ENCODE peak calls at places on chromosomes 16 and 17, in nine cellular contexts. H is mucosa of descending colon, S is pancreas, N is PC-3, L is GM12865, X is fibroblast of lung, A is fibroblast of mammary gland, J is heart right ventricle, F is dorsolateral prefrontal cortex. O is an unnamed sample.

GRCh38 chr17:28046034-28046825 is 3.8 kb downstream of the NLK start:
- DNase-seq in H (no peak), S (no peak), N (no peak), L (peak), X (peak), A (no peak), J (no peak), F (no peak), O (no peak)

GRCh38 chr17:31310260-31310659 is 3.6 kb downstream of the EVI2B start:
- DNase-seq in H (no peak), S (no peak), N (no peak), L (peak), X (no peak), A (no peak), J (no peak), F (no peak), O (no peak)

GRCh38 chr16:51224317-51224716 is 73.2 kb upstream of the SALL1 start:
- DNase-seq in H (no peak), S (no peak), N (no peak), L (no peak), X (no peak), A (no peak), J (no peak), F (no peak), O (no peak)

GRCh38 chr17:63911657-63912100 is 621 bp upstream of the CSHL1 start:
- DNase-seq in H (no peak), S (peak), N (peak), L (peak), X (peak), A (no peak), J (peak), F (no peak), O (peak)

GRCh38 chr17:8382880-8383142 is 182 bp downstream of the RPL26 start:
- DNase-seq in H (no peak), S (no peak), N (no peak), L (no peak), X (no peak), A (no peak), J (no peak), F (no peak), O (no peak)

GRCh38 chr17:48625502-48626201 is 506 bp downstream of the HOXB9 start:
- DNase-seq in H (peak), S (peak), N (peak), L (peak), X (no peak), A (no peak), J (no peak), F (no peak), O (no peak)

GRCh38 chr16:57514371-57514770 is 22.0 kb downstream of the CCDC102A start:
- DNase-seq in H (no peak), S (no peak), N (no peak), L (no peak), X (no peak), A (no peak), J (no peak), F (no peak), O (no peak)

GRCh38 chr16:78611318-78611717 is 511.9 kb downstream of the WWOX start:
- DNase-seq in H (no peak), S (no peak), N (no peak), L (no peak), X (no peak), A (no peak), J (no peak), F (no peak), O (no peak)

GRCh38 chr16:3020247-3020603 is at the start of gene TNFRSF12A:
- DNase-seq in H (peak), S (peak), N (peak), L (peak), X (peak), A (peak), J (peak), F (no peak), O (peak)

GRCh38 chr16:3017262-3017805 is 649 bp downstream of the CLDN6 start:
- DNase-seq in H (no peak), S (no peak), N (no peak), L (no peak), X (no peak), A (no peak), J (no peak), F (no peak), O (no peak)

GRCh38 chr16:3019594-3020246 is 448 bp upstream of the TNFRSF12A start:
- DNase-seq in H (no peak), S (no peak), N (no peak), L (no peak), X (no peak), A (no peak), J (no peak), F (no peak), O (no peak)

GRCh38 chr16:3015865-3016521 is 2.0 kb downstream of the CLDN6 start:
- DNase-seq in H (no peak), S (no peak), N (no peak), L (no peak), X (no peak), A (no peak), J (no peak), F (no peak), O (no peak)

GRCh38 chr16:3017806-3018506 is at the start of gene CLDN6:
- DNase-seq in H (peak), S (peak), N (no peak), L (no peak), X (no peak), A (no peak), J (no peak), F (no peak), O (no peak)
- H3K4me3 ChIP-seq in H (no peak), S (no peak), N (no peak), L (no peak), X (no peak), A (no peak), J (no peak), F (no peak), O (no peak)

GRCh38 chr17:67779098-67779672 is 46.1 kb upstream of the BPTF start:
- DNase-seq in H (peak), S (no peak), N (peak), L (peak), X (peak), A (peak), J (peak), F (no peak), O (peak)

GRCh38 chr17:67784364-67785121 is 40.8 kb upstream of the BPTF start:
- DNase-seq in H (no peak), S (no peak), N (no peak), L (peak), X (no peak), A (no peak), J (peak), F (no peak), O (no peak)

GRCh38 chr17:67785526-67785925 is 39.8 kb upstream of the BPTF start:
- DNase-seq in H (no peak), S (no peak), N (no peak), L (no peak), X (no peak), A (no peak), J (no peak), F (no peak), O (no peak)

DNA sequence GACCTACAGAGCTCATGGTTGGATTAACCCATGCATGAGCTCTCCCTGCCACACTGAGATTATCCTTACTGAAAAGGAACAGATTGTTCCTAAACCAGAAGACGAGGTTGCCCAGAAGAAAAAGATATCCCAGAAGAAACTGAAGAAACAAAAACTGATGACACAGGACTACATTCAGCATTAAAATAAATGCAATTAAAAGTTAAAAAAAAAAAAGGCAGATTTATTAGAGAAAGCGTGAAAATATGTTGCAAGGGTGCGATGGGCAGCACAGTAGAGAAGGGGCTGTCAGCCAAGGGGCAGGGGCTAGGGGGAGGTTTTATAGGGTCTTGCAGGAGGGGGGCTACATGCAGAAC is 40.2 kb upstream of the BPTF start:
- DNase-seq in H (no peak), S (peak), N (no peak), L (no peak), X (no peak), A (no peak), J (no peak), F (no peak), O (no peak)
- TF ChIP-seq CTCF in H (no peak), S (no peak), N (no peak), L (no peak), X (no peak), A (no peak), J (no peak), F (no peak), O (no peak)

GRCh38 chr17:60652484-60653247 is 25.0 kb upstream of the BCAS3 start:
- DNase-seq in H (no peak), S (no peak), N (no peak), L (peak), X (no peak), A (no peak), J (no peak), F (no peak), O (no peak)
- H3K4me3 ChIP-seq in H (no peak), S (no peak), N (no peak), L (no peak), X (no peak), A (no peak), J (no peak), F (no peak), O (no peak)

GRCh38 chr16:21656795-21657768 is 4.7 kb upstream of the IGSF6 start:
- DNase-seq in H (no peak), S (no peak), N (peak), L (peak), X (peak), A (peak), J (peak), F (no peak), O (peak)
- TF ChIP-seq CTCF in H (peak), S (peak), N (peak), L (peak), X (peak), A (peak), J (peak), F (peak), O (peak)

DNA sequence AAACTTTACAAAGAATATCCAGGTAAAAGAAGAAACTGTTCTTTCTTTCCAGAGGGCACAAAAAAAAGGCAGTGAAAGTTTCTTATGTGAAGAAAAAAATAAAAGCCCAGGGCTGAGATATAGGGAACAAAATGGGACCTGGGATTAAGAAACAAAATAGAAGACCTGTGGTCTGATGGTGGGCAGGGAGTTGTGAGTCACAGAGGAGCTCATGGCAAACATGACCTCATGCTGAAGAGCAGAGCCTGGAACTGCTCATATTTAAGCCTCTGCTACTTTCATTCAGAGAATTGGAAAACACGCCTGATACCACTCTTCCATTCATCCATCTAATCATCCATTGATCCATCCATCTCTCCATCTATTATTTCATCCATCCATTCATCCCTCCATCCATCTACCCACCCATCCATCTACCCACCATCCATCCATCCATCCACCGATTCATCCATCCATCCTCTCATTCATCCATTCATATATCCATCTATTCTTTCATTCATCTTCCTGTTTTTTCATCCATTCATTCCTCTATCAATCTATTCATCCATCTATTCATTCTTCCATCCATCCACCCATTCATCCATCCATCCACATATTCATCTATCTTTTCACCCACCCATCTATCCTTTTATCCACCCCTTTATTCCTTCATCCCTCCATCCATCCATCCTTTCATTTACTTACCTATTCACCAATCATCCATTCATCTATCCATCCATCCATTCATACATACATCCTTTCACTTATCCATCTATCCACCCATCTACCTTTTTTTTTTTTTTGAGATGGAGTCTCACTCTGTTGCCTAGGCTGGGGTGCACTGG is 30.0 kb downstream of the WFDC1 start:
- DNase-seq in H (no peak), S (no peak), N (no peak), L (no peak), X (peak), A (peak), J (no peak), F (no peak), O (no peak)
- H3K4me3 ChIP-seq in H (no peak), S (no peak), N (no peak), L (no peak), X (no peak), A (no peak), J (no peak), F (no peak), O (no peak)

GRCh38 chr16:21710938-21711337 is 47.2 kb downstream of the OTOA start:
- DNase-seq in H (no peak), S (no peak), N (no peak), L (no peak), X (no peak), A (no peak), J (no peak), F (no peak), O (peak)
- TF ChIP-seq CTCF in H (no peak), S (no peak), N (no peak), L (no peak), X (no peak), A (no peak), J (no peak), F (no peak), O (no peak)

GRCh38 chr17:37842401-37842800 is 81.8 kb upstream of the TBC1D3K start:
- DNase-seq in H (no peak), S (no peak), N (no peak), L (no peak), X (no peak), A (no peak), J (no peak), F (no peak), O (no peak)

GRCh38 chr17:37844977-37845293 is 79.3 kb upstream of the TBC1D3K start:
- DNase-seq in H (no peak), S (no peak), N (no peak), L (no peak), X (no peak), A (no peak), J (no peak), F (no peak), O (no peak)

GRCh38 chr17:37841232-37841631 is 83.0 kb upstream of the TBC1D3K start:
- DNase-seq in H (no peak), S (no peak), N (no peak), L (no peak), X (no peak), A (no peak), J (no peak), F (no peak), O (no peak)

GRCh38 chr17:37847102-37847501 is 77.1 kb upstream of the TBC1D3K start:
- DNase-seq in H (no peak), S (no peak), N (no peak), L (no peak), X (no peak), A (no peak), J (no peak), F (no peak), O (no peak)

GRCh38 chr17:37844158-37844976 is 79.8 kb upstream of the TBC1D3K start:
- DNase-seq in H (peak), S (peak), N (peak), L (peak), X (peak), A (peak), J (peak), F (no peak), O (peak)
- H3K4me3 ChIP-seq in H (no peak), S (no peak), N (no peak), L (no peak), X (peak), A (no peak), J (no peak), F (no peak), O (peak)

DNA sequence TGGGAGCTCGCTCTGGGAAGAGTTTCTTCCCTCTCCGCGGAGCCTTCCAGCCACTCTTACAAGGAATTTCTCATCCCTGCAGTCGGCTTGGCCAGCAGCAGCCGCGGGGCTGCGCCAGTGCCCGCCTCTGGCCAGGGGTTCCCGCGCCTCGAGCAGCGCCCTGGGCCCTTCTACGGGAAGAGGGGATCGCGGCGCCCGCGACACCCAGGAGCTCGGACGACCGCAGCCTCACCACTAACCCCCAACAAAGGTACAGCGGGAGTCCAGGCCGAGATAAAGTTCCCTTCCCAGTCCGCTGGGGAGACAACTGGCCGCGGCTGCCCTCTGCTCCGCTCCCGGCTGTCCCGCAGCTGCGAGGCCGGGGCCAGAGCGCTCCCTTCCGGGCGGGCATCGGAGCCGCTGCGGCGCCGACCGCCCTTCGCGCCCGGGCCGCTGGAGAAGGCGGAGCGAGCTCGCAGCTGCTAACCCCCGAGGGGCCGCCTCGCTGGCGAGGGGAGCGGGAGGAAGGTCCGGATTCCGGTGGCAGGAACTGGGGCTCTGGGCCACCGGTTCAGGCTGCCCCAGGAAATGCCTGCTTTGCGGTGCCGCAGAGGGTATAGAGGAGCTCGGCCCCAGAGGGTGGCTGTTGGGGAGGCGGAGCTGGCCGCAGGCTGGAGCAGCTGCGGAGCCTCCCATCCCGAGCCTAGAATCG is 3.6 kb upstream of the HS3ST3B1 start:
- DNase-seq in H (peak), S (peak), N (peak), L (no peak), X (peak), A (peak), J (no peak), F (no peak), O (peak)
- TF ChIP-seq CTCF in H (no peak), S (no peak), N (peak), L (no peak), X (peak), A (no peak), J (peak), F (no peak), O (no peak)

DNA sequence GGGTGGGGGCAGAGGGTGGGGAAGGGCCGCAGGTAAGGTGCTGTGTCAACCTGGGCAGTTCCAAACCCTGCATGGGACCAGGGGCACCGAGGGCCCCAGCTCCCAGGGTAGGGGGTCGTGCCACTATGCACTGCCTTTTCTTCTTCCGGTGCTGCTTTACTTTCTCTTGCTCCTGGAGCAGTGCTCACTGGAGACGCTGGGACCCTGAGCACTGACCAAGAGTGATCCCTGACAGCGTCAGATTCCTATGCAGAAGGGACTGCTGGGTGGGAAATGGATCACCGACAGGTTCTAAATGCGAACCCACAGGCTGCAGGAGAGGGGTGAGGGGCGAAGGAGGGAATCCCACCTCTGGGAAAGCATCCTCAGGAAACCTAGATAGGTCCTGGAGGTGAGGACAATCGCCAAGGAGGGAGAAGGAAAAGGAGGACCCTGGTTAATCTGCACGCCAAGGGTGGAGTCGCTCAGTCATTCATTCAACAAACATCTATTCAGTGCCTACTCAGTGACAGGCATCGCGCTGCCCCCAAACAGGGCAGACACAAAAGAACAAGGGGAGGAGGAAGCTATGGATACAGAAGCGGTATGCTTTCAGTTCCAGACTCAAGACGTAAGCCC is 470.2 kb downstream of the SOX9 start:
- DNase-seq in H (peak), S (no peak), N (peak), L (no peak), X (no peak), A (no peak), J (no peak), F (no peak), O (no peak)
- H3K4me3 ChIP-seq in H (peak), S (peak), N (peak), L (peak), X (peak), A (peak), J (peak), F (peak), O (peak)

DNA sequence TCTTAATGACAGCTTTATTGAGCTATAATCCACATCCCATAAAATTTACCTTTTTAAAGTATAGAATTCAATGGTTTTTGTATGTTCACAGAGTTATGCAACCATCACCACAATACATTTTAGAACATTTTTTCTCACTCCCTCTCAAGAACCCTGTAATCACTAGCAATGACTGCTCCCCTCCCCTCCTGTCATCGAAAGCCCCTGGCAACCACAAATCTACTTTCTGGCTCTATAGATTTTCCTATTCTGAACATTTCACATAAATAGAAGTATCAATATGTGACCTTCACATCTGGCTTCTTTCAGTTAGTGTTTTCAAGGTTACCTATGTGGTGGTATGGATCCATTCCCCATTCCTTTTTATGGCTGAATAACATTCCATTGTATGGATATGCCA is 755 bp upstream of the CCR7 start:
- DNase-seq in H (no peak), S (no peak), N (no peak), L (peak), X (no peak), A (no peak), J (no peak), F (no peak), O (no peak)
- TF ChIP-seq CTCF in H (no peak), S (no peak), N (no peak), L (no peak), X (no peak), A (no peak), J (no peak), F (no peak), O (no peak)

O was measured in fibroblast of pulmonary artery.